ENCODE peak calls at places on chromosomes 1 and 21, in four cellular contexts. One of them, this sample, is unnamed.

GRCh38 chr21:39756285-39756684 is 11.3 kb downstream of the IGSF5 start:
- DNase-seq in IMR-90: no peak
- DNase-seq in psoas muscle: no peak
- DNase-seq in H1: no peak
- DNase-seq in this sample: no peak

GRCh38 chr1:60078182-60078581 is 4.6 kb upstream of the C1orf87 start:
- DNase-seq in IMR-90: no peak
- DNase-seq in psoas muscle: no peak
- DNase-seq in H1: no peak
- DNase-seq in this sample: no peak

GRCh38 chr1:42592811-42593210 is 65.4 kb upstream of the PPIH start:
- DNase-seq in IMR-90: no peak
- DNase-seq in psoas muscle: no peak
- DNase-seq in H1: no peak
- DNase-seq in this sample: no peak

GRCh38 chr1:154427173-154428139 is 22.3 kb downstream of the IL6R start:
- DNase-seq in psoas muscle: peak
- DNase-seq in IMR-90: peak
- DNase-seq in H1: no peak
- DNase-seq in this sample: no peak

GRCh38 chr1:220906561-220907334 is 27.5 kb downstream of the HLX start:
- DNase-seq in H1: no peak
- DNase-seq in psoas muscle: no peak
- DNase-seq in IMR-90: peak
- DNase-seq in this sample: no peak

GRCh38 chr21:40902299-40902698 is 55.3 kb upstream of the DSCAM start:
- DNase-seq in H1: no peak
- DNase-seq in IMR-90: no peak
- DNase-seq in psoas muscle: no peak
- DNase-seq in this sample: no peak

GRCh38 chr21:44762221-44763049 is 39.2 kb downstream of the UBE2G2 start:
- DNase-seq in psoas muscle: no peak
- DNase-seq in H1: no peak
- DNase-seq in IMR-90: no peak
- DNase-seq in this sample: no peak

GRCh38 chr1:77802026-77802425 is 22.6 kb downstream of the MIGA1 start:
- DNase-seq in H1: no peak
- DNase-seq in IMR-90: no peak
- DNase-seq in psoas muscle: no peak
- DNase-seq in this sample: no peak

GRCh38 chr1:92709738-92710137 is 75.2 kb downstream of the EVI5 start:
- DNase-seq in psoas muscle: no peak
- DNase-seq in H1: no peak
- DNase-seq in IMR-90: peak
- DNase-seq in this sample: peak

GRCh38 chr1:223761416-223761815 is 49.1 kb downstream of the CAPN2 start:
- DNase-seq in psoas muscle: no peak
- DNase-seq in H1: no peak
- DNase-seq in IMR-90: peak
- DNase-seq in this sample: no peak
- H3K27ac ChIP-seq in psoas muscle: no peak
- H3K27ac ChIP-seq in H1: no peak
- H3K27ac ChIP-seq in IMR-90: peak
- H3K27ac ChIP-seq in this sample: no peak

GRCh38 chr1:192168964-192169363 is 10.7 kb downstream of the RGS18 start:
- DNase-seq in psoas muscle: no peak
- DNase-seq in H1: no peak
- DNase-seq in IMR-90: no peak
- DNase-seq in this sample: no peak
- TF ChIP-seq CTCF in psoas muscle: no peak
- TF ChIP-seq CTCF in H1: no peak
- TF ChIP-seq CTCF in IMR-90: no peak
- TF ChIP-seq CTCF in this sample: no peak

GRCh38 chr1:83761977-83762376 is 237.0 kb downstream of the TTLL7 start:
- DNase-seq in IMR-90: no peak
- DNase-seq in psoas muscle: no peak
- DNase-seq in H1: no peak
- DNase-seq in this sample: no peak
- H3K4me3 ChIP-seq in IMR-90: no peak
- H3K4me3 ChIP-seq in psoas muscle: no peak
- H3K4me3 ChIP-seq in H1: no peak
- H3K4me3 ChIP-seq in this sample: no peak

GRCh38 chr1:2580691-2581090 is 5.9 kb upstream of the PRXL2B start:
- DNase-seq in IMR-90: no peak
- DNase-seq in psoas muscle: no peak
- DNase-seq in H1: no peak
- DNase-seq in this sample: no peak
- H3K27ac ChIP-seq in IMR-90: no peak
- H3K27ac ChIP-seq in psoas muscle: no peak
- H3K27ac ChIP-seq in H1: no peak
- H3K27ac ChIP-seq in this sample: no peak